ENCODE peak calls at places on chromosomes 3 and 15, in eight cellular contexts. X is COR-L47; U is caudate nucleus; Z is stromal cell of bone marrow; F is G401; L is neuronal stem cell; M is naive thymus-derived CD8-positive, alpha-beta T cell; O is ELF-1. Y is an unnamed sample.

GRCh38 chr3:65339160-65339559 is 651.4 kb upstream of the ADAMTS9 start:
- DNase-seq in U (no peak), Z (no peak), L (no peak), M (no peak), F (no peak), O (no peak), X (no peak), Y (no peak)

GRCh38 chr15:72491768-72492167 is 17.6 kb downstream of the ARIH1 start:
- DNase-seq in M (no peak), L (no peak), U (no peak), F (no peak), O (no peak), Z (peak), X (no peak), Y (no peak)

GRCh38 chr15:81480645-81481053 is 106.6 kb upstream of the TMC3 start:
- DNase-seq in Z (peak), U (peak), X (peak), L (peak), F (peak), M (no peak), O (peak), Y (peak)

GRCh38 chr15:53522878-53523455 is 236.5 kb downstream of the WDR72 start:
- DNase-seq in U (no peak), M (no peak), F (no peak), Z (no peak), L (no peak), O (no peak), X (peak), Y (peak)

GRCh38 chr3:74479915-74480314 is 134.5 kb downstream of the CNTN3 start:
- DNase-seq in O (no peak), M (no peak), Z (no peak), L (no peak), U (no peak), F (no peak), X (no peak), Y (no peak)

GRCh38 chr3:1477669-1478068 is 384.8 kb downstream of the CNTN6 start:
- DNase-seq in O (no peak), Z (no peak), F (no peak), U (no peak), L (no peak), M (no peak), X (no peak), Y (no peak)

GRCh38 chr15:35665855-35666536 is 120.0 kb upstream of the DPH6 start:
- DNase-seq in X (no peak), O (no peak), M (no peak), Z (no peak), U (no peak), F (no peak), L (no peak), Y (no peak)

GRCh38 chr3:137866001-137866400 is 101.9 kb downstream of the SOX14 start:
- DNase-seq in F (no peak), X (no peak), Z (no peak), L (no peak), M (no peak), U (no peak), O (no peak), Y (no peak)

GRCh38 chr15:90351479-90352108 is 490 bp upstream of the ZNF774 start:
- DNase-seq in M (no peak), O (no peak), X (no peak), L (no peak), F (no peak), Z (no peak), U (no peak), Y (peak)

GRCh38 chr3:160754371-160754854 is 1.6 kb upstream of the PPM1L start:
- DNase-seq in U (no peak), Z (peak), M (peak), F (peak), O (peak), X (peak), L (peak), Y (peak)

GRCh38 chr3:52790337-52790736 is 4.3 kb upstream of the ITIH3 start:
- DNase-seq in U (no peak), M (no peak), L (no peak), X (no peak), O (no peak), Z (no peak), F (no peak), Y (no peak)

GRCh38 chr3:8560608-8561007 is 59.0 kb downstream of the LMCD1 start:
- DNase-seq in U (no peak), L (no peak), F (no peak), Z (peak), M (no peak), X (no peak), O (no peak), Y (no peak)

GRCh38 chr3:30948436-30948835 is 54.0 kb upstream of the GADL1 start:
- DNase-seq in F (no peak), O (no peak), X (no peak), Z (no peak), M (no peak), U (no peak), L (no peak), Y (peak)

GRCh38 chr3:157182879-157183278 is 22.9 kb upstream of the CCNL1 start:
- DNase-seq in M (no peak), Z (no peak), U (no peak), F (no peak), O (no peak), L (no peak), X (no peak), Y (no peak)

GRCh38 chr3:151327571-151328198 is 1.7 kb downstream of the P2RY13 start:
- DNase-seq in F (no peak), X (peak), U (no peak), Z (no peak), L (no peak), M (no peak), O (no peak), Y (no peak)

GRCh38 chr3:65338571-65338970 is 650.8 kb upstream of the ADAMTS9 start:
- DNase-seq in M (no peak), L (no peak), O (no peak), F (no peak), U (no peak), Z (peak), X (no peak), Y (no peak)

GRCh38 chr3:70851066-70851465 is 538.6 kb upstream of the MDFIC2 start:
- DNase-seq in Z (no peak), X (no peak), M (no peak), L (no peak), U (no peak), O (no peak), F (no peak), Y (no peak)

GRCh38 chr3:142237891-142238290 is 12.5 kb upstream of the GK5 start:
- DNase-seq in Z (no peak), L (no peak), U (no peak), O (no peak), F (no peak), M (no peak), X (no peak), Y (no peak)

GRCh38 chr3:127135241-127136023 is 57.5 kb upstream of the PRR23E start:
- DNase-seq in O (peak), L (no peak), F (peak), Z (no peak), M (no peak), U (peak), X (no peak), Y (peak)

GRCh38 chr15:41866263-41866703 is 27.6 kb downstream of the SPTBN5 start:
- DNase-seq in Z (no peak), O (peak), F (no peak), U (no peak), X (no peak), L (peak), M (no peak), Y (no peak)

GRCh38 chr3:12947504-12948369 is 106.4 kb upstream of the RPL32 start:
- DNase-seq in U (no peak), X (no peak), L (no peak), M (no peak), Z (no peak), O (peak), F (no peak), Y (no peak)

GRCh38 chr3:64530434-64531049 is 157.3 kb downstream of the ADAMTS9 start:
- DNase-seq in L (peak), U (peak), X (peak), Z (peak), O (peak), F (peak), M (no peak), Y (peak)

GRCh38 chr15:74988007-74988800 is 7.2 kb upstream of the SCAMP5 start:
- DNase-seq in U (no peak), F (no peak), Z (no peak), O (peak), L (no peak), X (peak), M (no peak), Y (peak)

GRCh38 chr15:62850791-62851291 is 191.7 kb upstream of the TPM1 start:
- DNase-seq in O (peak), F (peak), M (no peak), Z (no peak), X (no peak), U (no peak), L (peak), Y (no peak)

GRCh38 chr15:74259324-74259712 is 23.2 kb downstream of the CCDC33 start:
- DNase-seq in X (no peak), O (no peak), Z (no peak), U (no peak), L (no peak), M (no peak), F (no peak), Y (peak)

GRCh38 chr15:96330450-96331140 is at the start of gene NR2F2:
- DNase-seq in L (peak), F (peak), M (no peak), X (peak), O (peak), Z (peak), U (peak), Y (peak)

GRCh38 chr3:128203171-128203570 is 49.9 kb downstream of the EEFSEC start:
- DNase-seq in L (no peak), O (no peak), M (no peak), U (no peak), Z (no peak), X (no peak), F (no peak), Y (no peak)

GRCh38 chr15:41849204-41849603 is 10.6 kb downstream of the PLA2G4B start:
- DNase-seq in F (peak), U (no peak), L (no peak), Z (no peak), X (no peak), M (no peak), O (no peak), Y (no peak)

GRCh38 chr15:28974142-28974541 is 88.4 kb downstream of the APBA2 start:
- DNase-seq in L (no peak), U (no peak), X (no peak), O (no peak), F (no peak), Z (no peak), M (peak), Y (no peak)

GRCh38 chr15:55977225-55977624 is 16.2 kb downstream of the NEDD4 start:
- DNase-seq in U (no peak), X (no peak), M (no peak), Z (no peak), O (no peak), L (no peak), F (no peak), Y (no peak)

GRCh38 chr3:133536635-133536980 is 36.9 kb upstream of the CDV3 start:
- DNase-seq in M (no peak), L (no peak), O (no peak), Z (no peak), F (no peak), U (no peak), X (no peak), Y (no peak)

GRCh38 chr3:169847896-169848295 is 21.8 kb downstream of the LRRC31 start:
- DNase-seq in M (no peak), O (no peak), Z (no peak), X (peak), F (no peak), L (no peak), U (no peak), Y (peak)

GRCh38 chr3:177753498-177754155 is 556.3 kb upstream of the TBL1XR1 start:
- DNase-seq in X (no peak), Z (no peak), L (no peak), U (no peak), F (no peak), O (no peak), M (no peak), Y (no peak)

GRCh38 chr3:46942079-46942478 is 34.5 kb downstream of the CCDC12 start:
- DNase-seq in X (no peak), L (no peak), Z (no peak), O (no peak), F (no peak), M (no peak), U (no peak), Y (no peak)

GRCh38 chr3:22288756-22289155 is 537.7 kb upstream of the ZNF385D start:
- DNase-seq in Z (no peak), L (no peak), F (peak), O (no peak), U (no peak), M (no peak), X (no peak), Y (no peak)

GRCh38 chr15:84915011-84915958 is 30.8 kb downstream of the SLC28A1 start:
- DNase-seq in X (no peak), L (no peak), U (no peak), F (no peak), O (peak), M (no peak), Z (peak), Y (no peak)

GRCh38 chr3:117003501-117003900 is 293.9 kb downstream of the TUSC7 start:
- DNase-seq in Z (no peak), U (no peak), X (no peak), M (no peak), F (no peak), O (no peak), L (no peak), Y (no peak)

GRCh38 chr3:106514431-106514830 is 645.6 kb upstream of the CBLB start:
- DNase-seq in X (no peak), O (no peak), F (no peak), L (no peak), Z (peak), U (no peak), M (no peak), Y (no peak)

GRCh38 chr3:32176989-32177701 is 61.3 kb upstream of the CMTM8 start:
- DNase-seq in O (peak), F (peak), M (no peak), Z (peak), X (peak), L (peak), U (no peak), Y (peak)